ENCODE peak calls at places on chromosomes 5 and 9, in seven cellular contexts. H is CD8-positive, alpha-beta T cell; L is neural crest cell; I is upper lobe of right lung; W is sigmoid colon; B is adrenal gland; P is heart left ventricle. T is an unnamed sample.

GRCh38 chr5:171309526-171310333 is 682 bp downstream of the TLX3 start:
- DNase-seq in H (no peak), L (no peak), I (peak; percentile 59), W (no peak), B (no peak), P (no peak), T (no peak)

GRCh38 chr5:146724975-146725374 is 153.6 kb downstream of the PPP2R2B start:
- DNase-seq in H (no peak), L (no peak), I (no peak), W (no peak), B (no peak), P (no peak), T (no peak)

GRCh38 chr9:110575169-110575568 is 4.4 kb downstream of the SVEP1 start:
- DNase-seq in H (no peak), L (no peak), I (no peak), W (no peak), B (no peak), P (no peak), T (peak; percentile 72)

GRCh38 chr5:123117989-123118388 is 28.9 kb downstream of the PRDM6 start:
- DNase-seq in H (no peak), L (no peak), I (no peak), W (no peak), B (no peak), P (no peak), T (no peak)

GRCh38 chr9:21679432-21679831 is 123.0 kb upstream of the MTAP start:
- DNase-seq in H (no peak), L (no peak), I (no peak), W (no peak), B (no peak), P (no peak), T (no peak)

GRCh38 chr5:68557162-68557936 is 341.8 kb downstream of the PIK3R1 start:
- DNase-seq in H (no peak), L (no peak), I (no peak), W (no peak), B (no peak), P (no peak), T (no peak)

GRCh38 chr9:132412089-132412488 is 2.1 kb downstream of the CFAP77 start:
- DNase-seq in H (no peak), L (peak; percentile 55), I (no peak), W (no peak), B (no peak), P (no peak), T (peak; percentile 18)

GRCh38 chr9:129851821-129852220 is 16.6 kb downstream of the USP20 start:
- DNase-seq in H (no peak), L (no peak), I (no peak), W (no peak), B (no peak), P (no peak), T (no peak)

GRCh38 chr5:132825165-132825823 is 5.2 kb downstream of the SHROOM1 start:
- DNase-seq in H (no peak), L (no peak), I (no peak), W (no peak), B (no peak), P (no peak), T (no peak)

GRCh38 chr5:108259306-108259705 is 122.6 kb downstream of the FBXL17 start:
- DNase-seq in H (no peak), L (no peak), I (no peak), W (no peak), B (no peak), P (no peak), T (peak; percentile 6)

GRCh38 chr5:68538886-68539420 is 323.4 kb downstream of the PIK3R1 start:
- DNase-seq in H (no peak), L (no peak), I (no peak), W (no peak), B (no peak), P (no peak), T (no peak)

GRCh38 chr5:88952344-88952743 is 69.4 kb upstream of the MEF2C start:
- DNase-seq in H (no peak), L (no peak), I (no peak), W (no peak), B (no peak), P (no peak), T (peak; percentile 41)

GRCh38 chr5:143054480-143054941 is 284.3 kb downstream of the ARHGAP26 start:
- DNase-seq in H (no peak), L (no peak), I (no peak), W (no peak), B (no peak), P (no peak), T (peak; percentile 53)

GRCh38 chr9:120032639-120033038 is 547.3 kb downstream of the CDK5RAP2 start:
- DNase-seq in H (no peak), L (no peak), I (no peak), W (no peak), B (no peak), P (no peak), T (no peak)

GRCh38 chr5:10301842-10302610 is 5.7 kb downstream of the CMBL start:
- DNase-seq in H (no peak), L (no peak), I (peak; percentile 93), W (peak; percentile 84), B (peak; percentile 97), P (peak; percentile 93), T (peak; percentile 92)

GRCh38 chr9:128987800-128988199 is 40.3 kb downstream of the NUP188 start:
- DNase-seq in H (no peak), L (no peak), I (no peak), W (no peak), B (peak; percentile 41), P (no peak), T (peak; percentile 72)

GRCh38 chr9:15642369-15642962 is 89.6 kb downstream of the CCDC171 start:
- DNase-seq in H (no peak), L (no peak), I (no peak), W (no peak), B (no peak), P (no peak), T (peak; percentile 51)

GRCh38 chr5:142779163-142779562 is 9.0 kb downstream of the ARHGAP26 start:
- DNase-seq in H (no peak), L (no peak), I (no peak), W (no peak), B (no peak), P (peak; percentile 65), T (no peak)

GRCh38 chr5:99773290-99773689 is 761.9 kb upstream of the FAM174A start:
- DNase-seq in H (no peak), L (no peak), I (no peak), W (no peak), B (no peak), P (no peak), T (no peak)

DNA sequence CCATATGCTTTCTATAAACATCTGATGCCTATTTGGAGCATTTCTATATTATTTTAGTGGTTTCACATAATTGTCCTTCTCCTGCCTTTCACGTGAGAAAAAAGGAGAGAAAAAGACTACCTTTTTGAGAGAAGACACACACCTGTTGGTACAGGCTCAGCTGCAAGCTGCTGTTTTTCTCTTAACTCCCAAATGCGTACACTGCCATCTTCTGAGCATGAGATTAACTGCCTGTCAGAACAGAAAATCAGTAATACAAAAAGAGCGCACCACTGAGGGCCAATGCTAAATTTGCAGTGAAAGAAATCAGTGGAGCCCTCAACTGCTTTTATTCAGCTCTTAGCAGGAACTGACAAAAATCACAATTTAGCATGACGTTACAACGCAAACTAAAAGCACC is 54.9 kb downstream of the WDR41 start:
- DNase-seq in H (no peak), L (no peak), I (no peak), W (no peak), B (no peak), P (no peak), T (no peak)
- TF ChIP-seq CTCF in H (no peak), L (peak; percentile 58), I (no peak), W (peak; percentile 27), B (no peak), P (peak; percentile 27), T (no peak)

DNA sequence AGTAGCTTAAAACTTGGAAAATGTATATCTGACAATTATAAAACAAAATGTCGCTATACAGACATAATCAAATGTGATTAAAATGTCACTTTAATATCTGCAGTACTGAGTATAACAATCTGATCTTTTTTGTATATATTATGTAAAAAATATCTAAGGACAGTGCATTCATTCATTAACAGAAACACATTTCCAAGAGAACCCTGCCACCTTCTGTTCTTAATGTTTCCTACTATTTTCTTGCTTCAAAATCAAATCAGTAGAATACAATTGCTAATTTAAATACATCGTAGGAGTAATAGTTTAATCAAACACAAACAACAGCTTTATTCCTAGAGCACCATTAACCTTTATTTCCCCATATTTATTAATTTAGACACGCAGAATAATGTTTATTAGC is 142.6 kb upstream of the ST8SIA4 start:
- DNase-seq in H (no peak), L (no peak), I (no peak), W (no peak), B (no peak), P (no peak), T (peak; percentile 9)
- TF ChIP-seq CTCF in H (peak; percentile 39), L (no peak), I (peak; percentile 32), W (no peak), B (no peak), P (peak; percentile 23), T (peak; percentile 30)

GRCh38 chr9:82467478-82467877 is 478.9 kb downstream of the SPATA31D1 start:
- DNase-seq in H (no peak), L (no peak), I (no peak), W (no peak), B (no peak), P (no peak), T (no peak)

GRCh38 chr9:82466616-82467251 is 478.2 kb downstream of the SPATA31D1 start:
- DNase-seq in H (no peak), L (peak; percentile 25), I (no peak), W (no peak), B (no peak), P (no peak), T (no peak)
- TF ChIP-seq CTCF in H (no peak), L (peak; percentile 51), I (no peak), W (no peak), B (no peak), P (peak; percentile 30), T (no peak)

GRCh38 chr5:158722940-158723339 is 376.8 kb downstream of the EBF1 start:
- DNase-seq in H (no peak), L (no peak), I (no peak), W (no peak), B (no peak), P (no peak), T (no peak)

GRCh38 chr5:158727771-158728311 is 371.9 kb downstream of the EBF1 start:
- DNase-seq in H (no peak), L (no peak), I (no peak), W (peak; percentile 85), B (peak; percentile 61), P (peak; percentile 69), T (no peak)

GRCh38 chr5:158727108-158727507 is 372.6 kb downstream of the EBF1 start:
- DNase-seq in H (no peak), L (no peak), I (no peak), W (no peak), B (peak; percentile 11), P (no peak), T (peak; percentile 58)

GRCh38 chr5:158720316-158720715 is 379.4 kb downstream of the EBF1 start:
- DNase-seq in H (no peak), L (no peak), I (no peak), W (no peak), B (no peak), P (no peak), T (no peak)

DNA sequence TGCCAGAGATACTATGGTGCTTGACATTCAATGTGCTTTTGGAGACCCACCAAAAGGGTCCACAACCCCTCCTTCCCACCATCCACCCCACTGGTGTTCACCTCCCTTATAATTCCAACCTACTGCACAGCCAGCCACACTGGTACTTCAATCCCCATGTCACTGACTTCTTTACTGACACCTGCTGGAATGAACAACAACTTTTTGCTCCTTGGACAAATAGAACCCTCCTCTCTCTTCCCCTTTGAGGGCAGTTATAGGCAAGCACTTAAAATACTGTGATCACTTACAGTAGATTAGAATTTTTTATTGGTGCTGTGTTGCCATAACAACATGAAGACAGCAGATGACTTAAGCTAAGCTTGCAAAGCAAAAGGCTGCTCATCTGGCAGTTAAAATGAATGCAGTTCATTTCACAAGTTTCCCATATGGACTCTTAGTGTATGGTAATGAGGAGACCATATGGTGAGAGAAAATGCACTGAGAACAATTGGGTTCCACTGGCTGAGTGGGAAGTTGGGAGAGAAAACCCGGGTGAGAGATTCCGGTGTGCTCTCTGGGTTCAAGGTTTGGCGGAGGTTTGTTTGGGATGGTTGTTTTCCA is 374.4 kb downstream of the EBF1 start:
- DNase-seq in H (no peak), L (no peak), I (no peak), W (no peak), B (no peak), P (no peak), T (no peak)
- TF ChIP-seq CTCF in H (no peak), L (peak; percentile 17), I (no peak), W (no peak), B (no peak), P (no peak), T (no peak)